ENCODE peak calls at places on chromosome 16, in seven cellular contexts. One of them, this sample, is unnamed.
A peak's percentile ranks its signal among the peaks of the same experiment; 100 is the strongest.

GRCh38 chr16:49543315-49543946 is 169.8 kb downstream of the C16orf78 start:
- DNase-seq in activated gamma-delta T cell treated with Interleukin-2 at 50 U/mL for 16 hours: no peak
- DNase-seq in GM23338: peak; percentile 45
- DNase-seq in HEK293T: no peak
- DNase-seq in hypothalamus: no peak
- DNase-seq in activated T-helper 1 cell treated with anti-CD3 and anti-CD28 coated beads, Interleukin-2, amount 50 U/mL, for 16 hours: no peak
- DNase-seq in NCI-H1436: no peak
- DNase-seq in this sample: no peak

GRCh38 chr16:11280616-11281522 is at the start of gene PRM1:
- DNase-seq in activated gamma-delta T cell treated with Interleukin-2 at 50 U/mL for 16 hours: no peak
- DNase-seq in GM23338: peak; percentile 31
- DNase-seq in HEK293T: no peak
- DNase-seq in hypothalamus: no peak
- DNase-seq in activated T-helper 1 cell treated with anti-CD3 and anti-CD28 coated beads, Interleukin-2, amount 50 U/mL, for 16 hours: no peak
- DNase-seq in NCI-H1436: no peak
- DNase-seq in this sample: no peak

GRCh38 chr16:29813644-29814562 is 1.9 kb downstream of the PRRT2 start:
- DNase-seq in activated gamma-delta T cell treated with Interleukin-2 at 50 U/mL for 16 hours: no peak
- DNase-seq in GM23338: no peak
- DNase-seq in HEK293T: no peak
- DNase-seq in hypothalamus: no peak
- DNase-seq in activated T-helper 1 cell treated with anti-CD3 and anti-CD28 coated beads, Interleukin-2, amount 50 U/mL, for 16 hours: no peak
- DNase-seq in NCI-H1436: peak; percentile 12
- DNase-seq in this sample: no peak

GRCh38 chr16:68902376-68903345 is 59.3 kb downstream of the TANGO6 start:
- DNase-seq in activated gamma-delta T cell treated with Interleukin-2 at 50 U/mL for 16 hours: no peak
- DNase-seq in GM23338: peak; percentile 93
- DNase-seq in HEK293T: peak; percentile 49
- DNase-seq in hypothalamus: no peak
- DNase-seq in activated T-helper 1 cell treated with anti-CD3 and anti-CD28 coated beads, Interleukin-2, amount 50 U/mL, for 16 hours: no peak
- DNase-seq in NCI-H1436: peak; percentile 88
- DNase-seq in this sample: no peak

GRCh38 chr16:67053767-67054334 is 24.9 kb downstream of the CBFB start:
- DNase-seq in activated gamma-delta T cell treated with Interleukin-2 at 50 U/mL for 16 hours: no peak
- DNase-seq in GM23338: no peak
- DNase-seq in HEK293T: no peak
- DNase-seq in hypothalamus: no peak
- DNase-seq in activated T-helper 1 cell treated with anti-CD3 and anti-CD28 coated beads, Interleukin-2, amount 50 U/mL, for 16 hours: no peak
- DNase-seq in NCI-H1436: no peak
- DNase-seq in this sample: no peak

GRCh38 chr16:88489163-88489721 is 36.2 kb downstream of the ZFPM1 start:
- DNase-seq in activated gamma-delta T cell treated with Interleukin-2 at 50 U/mL for 16 hours: no peak
- DNase-seq in GM23338: no peak
- DNase-seq in HEK293T: no peak
- DNase-seq in hypothalamus: no peak
- DNase-seq in activated T-helper 1 cell treated with anti-CD3 and anti-CD28 coated beads, Interleukin-2, amount 50 U/mL, for 16 hours: no peak
- DNase-seq in NCI-H1436: no peak
- DNase-seq in this sample: no peak

GRCh38 chr16:19517424-19518089 is 4.3 kb downstream of the GDE1 start:
- DNase-seq in activated gamma-delta T cell treated with Interleukin-2 at 50 U/mL for 16 hours: no peak
- DNase-seq in GM23338: no peak
- DNase-seq in HEK293T: no peak
- DNase-seq in hypothalamus: no peak
- DNase-seq in activated T-helper 1 cell treated with anti-CD3 and anti-CD28 coated beads, Interleukin-2, amount 50 U/mL, for 16 hours: no peak
- DNase-seq in NCI-H1436: no peak
- DNase-seq in this sample: no peak

GRCh38 chr16:89119661-89120141 is 26.0 kb downstream of the ACSF3 start:
- DNase-seq in activated gamma-delta T cell treated with Interleukin-2 at 50 U/mL for 16 hours: no peak
- DNase-seq in GM23338: no peak
- DNase-seq in HEK293T: no peak
- DNase-seq in hypothalamus: no peak
- DNase-seq in activated T-helper 1 cell treated with anti-CD3 and anti-CD28 coated beads, Interleukin-2, amount 50 U/mL, for 16 hours: no peak
- DNase-seq in NCI-H1436: no peak
- DNase-seq in this sample: no peak

GRCh38 chr16:55283776-55284717 is 40.0 kb upstream of the IRX6 start:
- DNase-seq in activated gamma-delta T cell treated with Interleukin-2 at 50 U/mL for 16 hours: no peak
- DNase-seq in GM23338: no peak
- DNase-seq in HEK293T: no peak
- DNase-seq in hypothalamus: no peak
- DNase-seq in activated T-helper 1 cell treated with anti-CD3 and anti-CD28 coated beads, Interleukin-2, amount 50 U/mL, for 16 hours: no peak
- DNase-seq in NCI-H1436: no peak
- DNase-seq in this sample: peak; percentile 61

GRCh38 chr16:55018881-55019280 is 88.2 kb downstream of the IRX5 start:
- DNase-seq in activated gamma-delta T cell treated with Interleukin-2 at 50 U/mL for 16 hours: no peak
- DNase-seq in GM23338: no peak
- DNase-seq in HEK293T: no peak
- DNase-seq in hypothalamus: no peak
- DNase-seq in activated T-helper 1 cell treated with anti-CD3 and anti-CD28 coated beads, Interleukin-2, amount 50 U/mL, for 16 hours: no peak
- DNase-seq in NCI-H1436: no peak
- DNase-seq in this sample: no peak

GRCh38 chr16:21160276-21160675 is 1.8 kb downstream of the LDAF1 start:
- DNase-seq in activated gamma-delta T cell treated with Interleukin-2 at 50 U/mL for 16 hours: no peak
- DNase-seq in GM23338: no peak
- DNase-seq in HEK293T: no peak
- DNase-seq in hypothalamus: no peak
- DNase-seq in activated T-helper 1 cell treated with anti-CD3 and anti-CD28 coated beads, Interleukin-2, amount 50 U/mL, for 16 hours: no peak
- DNase-seq in NCI-H1436: no peak
- DNase-seq in this sample: no peak

GRCh38 chr16:9797306-9797705 is 384.9 kb downstream of the GRIN2A start:
- DNase-seq in activated gamma-delta T cell treated with Interleukin-2 at 50 U/mL for 16 hours: no peak
- DNase-seq in GM23338: no peak
- DNase-seq in HEK293T: no peak
- DNase-seq in hypothalamus: no peak
- DNase-seq in activated T-helper 1 cell treated with anti-CD3 and anti-CD28 coated beads, Interleukin-2, amount 50 U/mL, for 16 hours: no peak
- DNase-seq in NCI-H1436: no peak
- DNase-seq in this sample: no peak

GRCh38 chr16:82460761-82461160 is 166.0 kb upstream of the CDH13 start:
- DNase-seq in activated gamma-delta T cell treated with Interleukin-2 at 50 U/mL for 16 hours: no peak
- DNase-seq in GM23338: peak; percentile 20
- DNase-seq in HEK293T: no peak
- DNase-seq in hypothalamus: no peak
- DNase-seq in activated T-helper 1 cell treated with anti-CD3 and anti-CD28 coated beads, Interleukin-2, amount 50 U/mL, for 16 hours: no peak
- DNase-seq in NCI-H1436: no peak
- DNase-seq in this sample: no peak

GRCh38 chr16:89733792-89734191 is 12.5 kb downstream of the ZNF276 start:
- DNase-seq in activated gamma-delta T cell treated with Interleukin-2 at 50 U/mL for 16 hours: no peak
- DNase-seq in GM23338: no peak
- DNase-seq in HEK293T: no peak
- DNase-seq in hypothalamus: no peak
- DNase-seq in activated T-helper 1 cell treated with anti-CD3 and anti-CD28 coated beads, Interleukin-2, amount 50 U/mL, for 16 hours: no peak
- DNase-seq in NCI-H1436: no peak
- DNase-seq in this sample: no peak

GRCh38 chr16:89437251-89437987 is 52.9 kb downstream of the ANKRD11 start:
- DNase-seq in activated gamma-delta T cell treated with Interleukin-2 at 50 U/mL for 16 hours: no peak
- DNase-seq in GM23338: no peak
- DNase-seq in HEK293T: no peak
- DNase-seq in hypothalamus: no peak
- DNase-seq in activated T-helper 1 cell treated with anti-CD3 and anti-CD28 coated beads, Interleukin-2, amount 50 U/mL, for 16 hours: no peak
- DNase-seq in NCI-H1436: no peak
- DNase-seq in this sample: no peak

GRCh38 chr16:28155293-28155692 is 56.5 kb downstream of the XPO6 start:
- DNase-seq in activated gamma-delta T cell treated with Interleukin-2 at 50 U/mL for 16 hours: no peak
- DNase-seq in GM23338: no peak
- DNase-seq in HEK293T: no peak
- DNase-seq in hypothalamus: no peak
- DNase-seq in activated T-helper 1 cell treated with anti-CD3 and anti-CD28 coated beads, Interleukin-2, amount 50 U/mL, for 16 hours: no peak
- DNase-seq in NCI-H1436: peak; percentile 2
- DNase-seq in this sample: no peak

GRCh38 chr16:66223176-66223780 is 143.2 kb upstream of the CDH5 start:
- DNase-seq in activated gamma-delta T cell treated with Interleukin-2 at 50 U/mL for 16 hours: no peak
- DNase-seq in GM23338: no peak
- DNase-seq in HEK293T: no peak
- DNase-seq in hypothalamus: no peak
- DNase-seq in activated T-helper 1 cell treated with anti-CD3 and anti-CD28 coated beads, Interleukin-2, amount 50 U/mL, for 16 hours: no peak
- DNase-seq in NCI-H1436: no peak
- DNase-seq in this sample: no peak